ENCODE peak calls at places on chromosomes 2 and 18, in nine cellular contexts. Z is testis; J is OCI-LY7; C is colonic mucosa; E is brain microvascular endothelial cell; N is CD4-positive, CD25-positive, alpha-beta regulatory T cell; X is bronchial epithelial cell; F is A549; G is LNCaP clone FGC. M is an unnamed sample.

GRCh38 chr18:9348079-9348671 is 13.6 kb downstream of the TWSG1 start:
- DNase-seq in Z (no peak), J (no peak), C (no peak), E (peak; percentile 21), N (no peak), X (no peak), F (no peak), G (no peak), M (no peak)

GRCh38 chr18:9868857-9869712 is 16.7 kb upstream of the TXNDC2 start:
- DNase-seq in Z (no peak), J (no peak), C (peak; percentile 39), E (no peak), N (no peak), X (no peak), F (no peak), G (no peak), M (no peak)

GRCh38 chr18:21049306-21049705 is 62.3 kb downstream of the ROCK1 start:
- DNase-seq in Z (no peak), J (no peak), C (no peak), E (no peak), N (peak; percentile 5), X (no peak), F (no peak), G (no peak), M (no peak)

GRCh38 chr2:151337643-151338042 is 19.7 kb upstream of the TNFAIP6 start:
- DNase-seq in Z (no peak), J (no peak), C (no peak), E (no peak), N (no peak), X (no peak), F (no peak), G (no peak), M (no peak)

GRCh38 chr2:11073791-11074190 is 81.5 kb upstream of the SLC66A3 start:
- DNase-seq in Z (no peak), J (no peak), C (no peak), E (no peak), N (no peak), X (peak; percentile 25), F (no peak), G (no peak), M (no peak)

GRCh38 chr2:29042581-29043075 is 31.7 kb downstream of the PCARE start:
- DNase-seq in Z (peak; percentile 70), J (no peak), C (no peak), E (peak; percentile 54), N (no peak), X (no peak), F (no peak), G (no peak), M (peak; percentile 54)

GRCh38 chr2:136117909-136118818 is at the start of gene CXCR4:
- DNase-seq in Z (peak; percentile 72), J (peak; percentile 89), C (peak; percentile 76), E (no peak), N (peak; percentile 89), X (no peak), F (peak; percentile 49), G (no peak), M (no peak)

GRCh38 chr2:209721497-209721896 is 50.1 kb upstream of the UNC80 start:
- DNase-seq in Z (no peak), J (no peak), C (no peak), E (no peak), N (no peak), X (peak; percentile 49), F (no peak), G (no peak), M (peak; percentile 4)

GRCh38 chr18:12271376-12272235 is 17.4 kb downstream of the CIDEA start:
- DNase-seq in Z (peak; percentile 83), J (peak; percentile 69), C (peak; percentile 81), E (peak; percentile 60), N (peak; percentile 61), X (peak; percentile 54), F (peak; percentile 78), G (peak; percentile 52), M (no peak)

GRCh38 chr2:233108611-233109490 is 48.7 kb downstream of the INPP5D start:
- DNase-seq in Z (no peak), J (no peak), C (no peak), E (no peak), N (no peak), X (no peak), F (no peak), G (no peak), M (no peak)

GRCh38 chr18:44537521-44537920 is 143.2 kb upstream of the SETBP1 start:
- DNase-seq in Z (no peak), J (no peak), C (no peak), E (peak; percentile 86), N (no peak), X (peak; percentile 96), F (peak; percentile 15), G (no peak), M (peak; percentile 89)

GRCh38 chr2:50596521-50596920 is 435.4 kb downstream of the NRXN1 start:
- DNase-seq in Z (no peak), J (no peak), C (no peak), E (no peak), N (no peak), X (no peak), F (no peak), G (no peak), M (no peak)

GRCh38 chr2:121095257-121096080 is 189.5 kb downstream of the TFCP2L1 start:
- DNase-seq in Z (peak; percentile 78), J (no peak), C (peak; percentile 77), E (peak; percentile 60), N (no peak), X (peak; percentile 59), F (peak; percentile 79), G (peak; percentile 37), M (no peak)

GRCh38 chr2:169294001-169294675 is 68.2 kb downstream of the LRP2 start:
- DNase-seq in Z (no peak), J (no peak), C (no peak), E (no peak), N (no peak), X (no peak), F (no peak), G (no peak), M (no peak)

GRCh38 chr2:186532891-186533290 is 46.8 kb downstream of the ZC3H15 start:
- DNase-seq in Z (no peak), J (no peak), C (no peak), E (peak; percentile 49), N (no peak), X (peak; percentile 42), F (no peak), G (no peak), M (no peak)

GRCh38 chr2:83063933-83064332 is 1395.1 kb downstream of the SUCLG1 start:
- DNase-seq in Z (no peak), J (no peak), C (no peak), E (no peak), N (no peak), X (no peak), F (no peak), G (no peak), M (no peak)

GRCh38 chr2:195092341-195092740 is 564.7 kb upstream of the SLC39A10 start:
- DNase-seq in Z (no peak), J (no peak), C (no peak), E (no peak), N (no peak), X (no peak), F (no peak), G (no peak), M (no peak)

GRCh38 chr18:34921811-34922385 is 119.3 kb upstream of the MAPRE2 start:
- DNase-seq in Z (no peak), J (no peak), C (no peak), E (no peak), N (no peak), X (no peak), F (no peak), G (no peak), M (no peak)

GRCh38 chr18:61334491-61334850 is 1.2 kb downstream of the CDH20 start:
- DNase-seq in Z (no peak), J (no peak), C (no peak), E (no peak), N (no peak), X (no peak), F (no peak), G (no peak), M (no peak)
- H3K4me3 ChIP-seq in Z (peak overlapping the region; percentile 40), J (no peak overlapping the region), C (no peak overlapping the region), E (peak overlapping the region; percentile 58), N (no peak overlapping the region), X (no peak overlapping the region), F (no peak overlapping the region), G (no peak overlapping the region), M (peak overlapping the region; percentile 56)

GRCh38 chr2:157443090-157443489 is 799 bp downstream of the CYTIP start:
- DNase-seq in Z (no peak), J (peak; percentile 51), C (no peak), E (no peak), N (peak; percentile 57), X (no peak), F (no peak), G (no peak), M (no peak)
- H3K4me3 ChIP-seq in Z (no peak overlapping the region), J (peak overlapping the region; percentile 78), C (peak overlapping the region; percentile 21), E (no peak overlapping the region), N (peak overlapping the region; percentile 100), X (no peak overlapping the region), F (no peak overlapping the region), G (no peak overlapping the region), M (no peak overlapping the region)

DNA sequence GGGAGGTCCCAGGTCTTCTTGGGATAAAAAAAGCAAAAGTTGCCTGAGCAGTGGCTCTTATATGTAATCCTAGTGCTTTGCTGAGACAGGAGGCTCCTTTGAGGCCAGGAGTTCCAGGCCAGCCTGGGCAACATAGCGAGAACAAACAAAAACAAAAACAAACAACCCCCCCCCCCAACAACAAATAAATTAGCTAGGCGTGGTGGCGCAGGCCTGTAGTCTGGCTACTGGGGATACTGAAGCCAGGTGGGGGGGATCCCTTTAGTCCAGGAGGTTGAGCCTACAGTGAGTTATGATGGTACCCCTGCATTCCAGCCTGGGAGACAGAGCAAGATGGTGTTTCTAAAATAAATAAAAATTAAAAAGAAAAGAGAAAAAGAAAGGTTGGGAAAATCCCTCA is 5.4 kb downstream of the GAREM2 start:
- DNase-seq in Z (no peak), J (no peak), C (no peak), E (no peak), N (no peak), X (no peak), F (no peak), G (no peak), M (no peak)
- H3K4me3 ChIP-seq in Z (peak overlapping the region; percentile 60), J (no peak overlapping the region), C (no peak overlapping the region), E (peak overlapping the region; percentile 56), N (no peak overlapping the region), X (no peak overlapping the region), F (peak overlapping the region; percentile 44), G (no peak overlapping the region), M (peak overlapping the region; percentile 49)

DNA sequence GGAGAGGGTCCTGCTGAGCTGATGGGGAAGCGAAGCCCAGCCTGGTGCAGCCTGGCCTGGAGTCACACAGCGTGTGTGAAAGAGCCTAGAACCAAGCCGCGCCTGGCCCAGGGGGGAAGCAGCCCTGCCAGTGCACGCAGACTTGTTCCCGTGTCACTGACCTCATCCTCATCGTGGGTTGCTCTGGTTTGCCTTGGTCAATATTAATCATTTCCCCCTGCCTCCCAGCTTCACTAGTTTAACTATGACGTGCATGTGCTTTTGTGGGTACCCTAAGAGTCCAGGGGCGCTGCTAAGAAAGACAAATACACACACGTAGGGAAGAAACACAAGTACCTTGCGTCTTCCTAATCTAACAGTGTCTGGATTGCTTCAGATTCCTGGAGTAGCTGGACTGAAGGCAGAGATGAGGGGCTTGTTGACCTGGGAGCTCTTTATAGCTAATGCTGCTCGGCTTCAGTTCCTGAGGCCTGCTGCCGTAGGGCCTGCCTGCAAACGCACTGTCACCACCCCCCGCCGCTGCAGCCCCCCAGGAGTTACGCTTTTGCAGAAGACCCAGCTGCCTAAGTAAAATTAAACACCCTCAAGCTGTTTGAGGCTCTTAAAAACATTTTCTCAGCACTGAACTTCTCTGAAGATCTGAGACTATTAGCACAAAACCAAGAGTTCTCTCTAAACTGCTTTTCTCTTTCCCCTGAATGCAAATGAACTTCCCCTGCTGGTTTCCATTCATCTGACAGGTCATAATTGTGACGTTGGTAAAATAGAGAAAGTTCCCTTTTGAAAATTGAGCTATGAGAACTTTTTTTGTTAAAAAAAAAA is 159.2 kb downstream of the FAM210A start:
- DNase-seq in Z (peak; percentile 43), J (peak; percentile 76), C (no peak), E (no peak), N (peak; percentile 75), X (peak; percentile 9), F (no peak), G (no peak), M (no peak)
- H3K4me3 ChIP-seq in Z (no peak overlapping the region), J (peak overlapping the region; percentile 47), C (no peak overlapping the region), E (no peak overlapping the region), N (peak overlapping the region; percentile 47), X (no peak overlapping the region), F (no peak overlapping the region), G (no peak overlapping the region), M (no peak overlapping the region)